ENCODE peak calls at places on chromosome 14, in six cellular contexts. One of them, this sample, is unnamed.

GRCh38 chr14:50599700-50600444 is 39.9 kb downstream of the ATL1 start:
- DNase-seq in H54: no peak
- DNase-seq in IMR-90: peak
- DNase-seq in spleen: no peak
- DNase-seq in K562: no peak
- DNase-seq in adrenal gland: no peak
- DNase-seq in this sample: peak

GRCh38 chr14:65164825-65165135 is 62.5 kb upstream of the MAX start:
- DNase-seq in K562: no peak
- DNase-seq in IMR-90: no peak
- DNase-seq in H54: no peak
- DNase-seq in spleen: no peak
- DNase-seq in adrenal gland: no peak
- DNase-seq in this sample: no peak

GRCh38 chr14:52058346-52058745 is 10.5 kb downstream of the NID2 start:
- DNase-seq in adrenal gland: no peak
- DNase-seq in spleen: no peak
- DNase-seq in IMR-90: no peak
- DNase-seq in K562: no peak
- DNase-seq in H54: no peak
- DNase-seq in this sample: no peak

GRCh38 chr14:104277416-104278213 is 139.2 kb downstream of the KIF26A start:
- DNase-seq in adrenal gland: peak
- DNase-seq in IMR-90: no peak
- DNase-seq in H54: no peak
- DNase-seq in spleen: no peak
- DNase-seq in K562: no peak
- DNase-seq in this sample: no peak

GRCh38 chr14:35390577-35391387 is 13.8 kb downstream of the NFKBIA start:
- DNase-seq in spleen: no peak
- DNase-seq in H54: no peak
- DNase-seq in K562: peak
- DNase-seq in adrenal gland: no peak
- DNase-seq in IMR-90: no peak
- DNase-seq in this sample: peak

GRCh38 chr14:59913187-59913586 is 6.8 kb upstream of the LRRC9 start:
- DNase-seq in adrenal gland: no peak
- DNase-seq in H54: no peak
- DNase-seq in spleen: no peak
- DNase-seq in IMR-90: no peak
- DNase-seq in K562: no peak
- DNase-seq in this sample: no peak

GRCh38 chr14:104359301-104359968 is 220.1 kb upstream of the C14orf180 start:
- DNase-seq in IMR-90: no peak
- DNase-seq in adrenal gland: no peak
- DNase-seq in spleen: no peak
- DNase-seq in K562: no peak
- DNase-seq in H54: no peak
- DNase-seq in this sample: no peak

GRCh38 chr14:106506901-106507305 is 980.5 kb downstream of the TMEM121 start:
- DNase-seq in K562: no peak
- DNase-seq in adrenal gland: no peak
- DNase-seq in spleen: no peak
- DNase-seq in IMR-90: no peak
- DNase-seq in H54: no peak
- DNase-seq in this sample: no peak

GRCh38 chr14:40368314-40368713 is 936.1 kb upstream of the FBXO33 start:
- DNase-seq in spleen: no peak
- DNase-seq in K562: no peak
- DNase-seq in H54: no peak
- DNase-seq in IMR-90: no peak
- DNase-seq in adrenal gland: no peak
- DNase-seq in this sample: no peak

GRCh38 chr14:100603341-100604125 is 16.3 kb upstream of the BEGAIN start:
- DNase-seq in adrenal gland: no peak
- DNase-seq in H54: no peak
- DNase-seq in K562: no peak
- DNase-seq in spleen: peak
- DNase-seq in IMR-90: no peak
- DNase-seq in this sample: no peak

GRCh38 chr14:77027538-77028383 is 747 bp downstream of the IRF2BPL start:
- DNase-seq in H54: no peak
- DNase-seq in IMR-90: peak
- DNase-seq in adrenal gland: peak
- DNase-seq in spleen: peak
- DNase-seq in K562: peak
- DNase-seq in this sample: peak

GRCh38 chr14:32408018-32408417 is 78.9 kb downstream of the AKAP6 start:
- DNase-seq in spleen: no peak
- DNase-seq in adrenal gland: no peak
- DNase-seq in K562: no peak
- DNase-seq in IMR-90: no peak
- DNase-seq in H54: no peak
- DNase-seq in this sample: no peak

GRCh38 chr14:59244581-59244980 is 56.1 kb downstream of the DAAM1 start:
- DNase-seq in adrenal gland: no peak
- DNase-seq in H54: no peak
- DNase-seq in K562: no peak
- DNase-seq in IMR-90: no peak
- DNase-seq in spleen: no peak
- DNase-seq in this sample: no peak

GRCh38 chr14:60222820-60223219 is 26.2 kb upstream of the PPM1A start:
- DNase-seq in H54: no peak
- DNase-seq in adrenal gland: no peak
- DNase-seq in IMR-90: no peak
- DNase-seq in spleen: no peak
- DNase-seq in K562: no peak
- DNase-seq in this sample: no peak

GRCh38 chr14:30292591-30292990 is 266.4 kb upstream of the G2E3 start:
- DNase-seq in K562: no peak
- DNase-seq in adrenal gland: no peak
- DNase-seq in H54: no peak
- DNase-seq in spleen: no peak
- DNase-seq in IMR-90: no peak
- DNase-seq in this sample: no peak

GRCh38 chr14:70642313-70643235 is 858 bp downstream of the TTC9 start:
- DNase-seq in H54: no peak
- DNase-seq in IMR-90: no peak
- DNase-seq in spleen: peak
- DNase-seq in K562: no peak
- DNase-seq in adrenal gland: no peak
- DNase-seq in this sample: no peak

GRCh38 chr14:105711841-105712460 is 185.6 kb downstream of the TMEM121 start:
- DNase-seq in H54: no peak
- DNase-seq in IMR-90: no peak
- DNase-seq in K562: no peak
- DNase-seq in spleen: no peak
- DNase-seq in adrenal gland: no peak
- DNase-seq in this sample: no peak

GRCh38 chr14:75125617-75126016 is 1.2 kb downstream of the NEK9 start:
- DNase-seq in H54: no peak
- DNase-seq in K562: no peak
- DNase-seq in IMR-90: peak
- DNase-seq in adrenal gland: no peak
- DNase-seq in spleen: no peak
- DNase-seq in this sample: peak

GRCh38 chr14:75126121-75126544 is 715 bp downstream of the NEK9 start:
- DNase-seq in H54: no peak
- DNase-seq in IMR-90: no peak
- DNase-seq in adrenal gland: no peak
- DNase-seq in K562: no peak
- DNase-seq in spleen: no peak
- DNase-seq in this sample: peak

GRCh38 chr14:75128596-75128990 is 1.7 kb upstream of the NEK9 start:
- DNase-seq in adrenal gland: no peak
- DNase-seq in K562: no peak
- DNase-seq in IMR-90: no peak
- DNase-seq in H54: no peak
- DNase-seq in spleen: no peak
- DNase-seq in this sample: no peak

GRCh38 chr14:75126679-75127473 is at the start of gene NEK9:
- DNase-seq in adrenal gland: peak
- DNase-seq in K562: peak
- DNase-seq in IMR-90: peak
- DNase-seq in H54: peak
- DNase-seq in spleen: peak
- DNase-seq in this sample: peak

DNA sequence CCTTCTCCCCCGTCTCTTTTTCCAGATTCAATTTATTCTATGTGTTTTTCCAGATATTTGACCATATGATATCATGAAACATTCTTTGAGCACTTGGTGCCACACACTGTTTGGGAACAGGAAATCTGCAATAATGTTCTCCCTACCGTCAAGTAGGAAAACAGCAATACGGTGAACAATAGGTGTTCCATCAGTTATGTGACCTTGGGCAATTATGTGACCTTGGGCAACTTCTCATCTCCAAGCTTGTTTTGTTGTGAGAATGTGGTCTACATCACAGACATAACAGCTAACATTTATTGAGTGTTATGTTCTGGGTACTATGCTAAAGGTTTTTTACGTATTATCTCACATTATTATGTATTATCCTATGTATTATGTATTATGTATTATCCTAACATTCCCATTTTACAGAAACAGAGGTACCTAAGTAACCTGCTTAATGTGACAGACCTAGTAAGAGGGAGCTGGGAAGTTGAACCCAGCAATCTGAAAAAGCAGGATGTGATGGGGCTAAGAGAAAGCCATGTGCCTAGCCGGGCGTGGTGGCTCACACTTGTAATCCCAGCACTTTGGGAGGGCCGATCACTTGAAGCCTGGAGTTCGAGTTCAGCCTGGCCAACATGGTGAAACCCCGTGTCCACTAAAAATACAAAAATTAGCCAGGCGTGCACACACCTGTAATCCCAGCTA is 1.2 kb upstream of the NEK9 start:
- DNase-seq in adrenal gland: no peak
- DNase-seq in H54: no peak
- DNase-seq in spleen: no peak
- DNase-seq in IMR-90: no peak
- DNase-seq in K562: no peak
- DNase-seq in this sample: no peak
- TF ChIP-seq POLR2A in adrenal gland: no peak
- TF ChIP-seq POLR2A in H54: no peak
- TF ChIP-seq POLR2A in spleen: no peak
- TF ChIP-seq POLR2A in IMR-90: no peak
- TF ChIP-seq POLR2A in K562: no peak
- TF ChIP-seq POLR2A in this sample: no peak

DNA sequence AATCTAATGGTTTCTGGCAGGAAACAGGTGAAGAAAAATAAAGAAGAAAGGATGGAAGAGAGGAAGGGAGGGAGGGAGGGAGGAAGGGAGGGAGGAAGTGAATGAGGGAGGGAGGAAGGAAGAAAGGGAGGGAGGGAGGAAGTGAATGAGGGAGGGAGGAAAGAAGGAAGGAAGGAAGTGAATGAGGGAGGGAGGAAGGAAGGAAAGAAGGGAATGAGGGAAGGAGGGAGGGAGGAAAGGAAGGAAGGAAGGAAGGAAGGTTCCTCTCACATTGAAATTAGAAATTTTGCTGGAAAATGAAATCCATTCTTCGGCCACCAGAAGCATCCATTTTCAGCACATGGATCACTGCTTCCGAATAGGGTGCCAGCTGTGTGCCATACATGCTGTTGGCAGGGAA is 62.2 kb upstream of the PELI2 start:
- DNase-seq in H54: no peak
- DNase-seq in IMR-90: no peak
- DNase-seq in adrenal gland: no peak
- DNase-seq in spleen: no peak
- DNase-seq in K562: no peak
- DNase-seq in this sample: no peak
- TF ChIP-seq POLR2A in H54: no peak
- TF ChIP-seq POLR2A in IMR-90: no peak
- TF ChIP-seq POLR2A in adrenal gland: no peak
- TF ChIP-seq POLR2A in spleen: no peak
- TF ChIP-seq POLR2A in K562: no peak
- TF ChIP-seq POLR2A in this sample: no peak

DNA sequence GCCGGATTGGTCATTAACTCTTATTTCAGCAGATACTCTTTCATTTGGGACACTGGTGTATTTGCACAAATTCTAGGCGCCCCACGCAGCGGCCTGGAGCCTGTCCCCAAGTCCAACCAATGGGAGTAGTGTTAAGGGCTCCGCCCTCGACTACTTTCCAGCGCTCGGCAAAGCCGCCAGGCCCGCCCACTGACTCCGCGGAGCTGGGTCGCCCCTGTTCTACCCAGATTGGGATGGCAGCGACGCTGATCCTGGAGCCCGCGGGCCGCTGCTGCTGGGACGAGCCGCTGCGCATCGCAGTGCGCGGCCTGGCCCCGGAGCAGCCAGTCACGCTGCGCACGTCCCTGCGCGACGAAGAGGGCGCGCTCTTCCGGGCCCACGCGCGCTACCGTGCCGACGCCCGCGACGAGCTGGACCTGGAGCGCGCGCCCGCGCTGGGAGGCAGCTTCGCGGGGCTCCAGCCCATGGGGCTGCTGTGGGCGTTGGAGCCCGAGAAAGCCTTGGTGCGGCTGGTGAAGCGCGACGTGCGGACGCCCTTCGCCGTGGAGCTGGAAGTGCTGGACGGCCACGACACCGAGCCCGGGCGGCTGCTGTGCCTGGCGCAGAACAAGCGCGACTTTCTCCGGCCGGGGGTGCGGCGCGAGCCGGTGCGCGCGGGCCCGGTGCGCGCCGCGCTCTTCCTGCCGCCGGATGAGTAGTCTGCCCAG is at the start of gene ACOT6:
- DNase-seq in spleen: peak
- DNase-seq in K562: peak
- DNase-seq in adrenal gland: peak
- DNase-seq in H54: peak
- DNase-seq in IMR-90: peak
- DNase-seq in this sample: peak
- TF ChIP-seq POLR2A in spleen: no peak
- TF ChIP-seq POLR2A in K562: no peak
- TF ChIP-seq POLR2A in adrenal gland: peak
- TF ChIP-seq POLR2A in H54: peak
- TF ChIP-seq POLR2A in IMR-90: no peak
- TF ChIP-seq POLR2A in this sample: peak

GRCh38 chr14:69151458-69152180 is 1.3 kb downstream of the DCAF5 start:
- DNase-seq in spleen: peak
- DNase-seq in K562: peak
- DNase-seq in H54: peak
- DNase-seq in IMR-90: peak
- DNase-seq in adrenal gland: peak
- DNase-seq in this sample: peak
- TF ChIP-seq POLR2A in spleen: no peak
- TF ChIP-seq POLR2A in K562: peak
- TF ChIP-seq POLR2A in H54: no peak
- TF ChIP-seq POLR2A in IMR-90: no peak
- TF ChIP-seq POLR2A in adrenal gland: peak
- TF ChIP-seq POLR2A in this sample: peak